ENCODE peak calls at places on chromosomes 6 and 20, in nine cellular contexts. W is CD4-positive, alpha-beta memory T cell; B is hepatocyte; C is T-cell; F is activated T-cell treated with anti-CD3 and anti-CD28 coated beads, Interleukin-2, amount 50 U/mL, for 72 hours; G is activated naive CD8-positive, alpha-beta T cell treated with anti-CD3 and anti-CD28 coated beads, Interleukin-2, amount 50 U/mL, for 24 hours; D is heart left ventricle; V is iPS DF 6.9; X is activated T-helper 1 cell treated with anti-CD3 and anti-CD28 coated beads, Interleukin-12 subunit alpha, Interleukin-12 subunit beta, Interleukin-2, Interleukin-4 antibody, amounts not matched to agents 30 ng/mL and 10 ng/mL and 1 ng/mL, durations not matched to agents 14 hours and 24 hours and 36 hours. L is an unnamed sample.

GRCh38 chr6:123804771-123805540 is 1.3 kb downstream of the NKAIN2 start:
- DNase-seq in W (no peak), B (no peak), C (no peak), F (no peak), G (no peak), D (no peak), V (no peak), X (no peak), L (no peak)

GRCh38 chr6:96795481-96795880 is 41.8 kb downstream of the GPR63 start:
- DNase-seq in W (no peak), B (no peak), C (no peak), F (no peak), G (no peak), D (no peak), V (no peak), X (no peak), L (no peak)

GRCh38 chr6:164419099-164419498 is 890.3 kb downstream of the C6orf118 start:
- DNase-seq in W (no peak), B (no peak), C (no peak), F (no peak), G (no peak), D (no peak), V (no peak), X (no peak), L (no peak)

GRCh38 chr20:47175501-47175900 is 181.0 kb downstream of the ZMYND8 start:
- DNase-seq in W (no peak), B (no peak), C (no peak), F (no peak), G (no peak), D (peak), V (no peak), X (no peak), L (no peak)

GRCh38 chr20:44761423-44761822 is 15.8 kb downstream of the KCNK15 start:
- DNase-seq in W (no peak), B (no peak), C (no peak), F (no peak), G (no peak), D (no peak), V (no peak), X (no peak), L (no peak)

GRCh38 chr6:80094017-80094416 is 12.5 kb upstream of the BCKDHB start:
- DNase-seq in W (peak), B (peak), C (no peak), F (no peak), G (no peak), D (no peak), V (no peak), X (no peak), L (no peak)

GRCh38 chr6:6386010-6386409 is 65.5 kb upstream of the F13A1 start:
- DNase-seq in W (no peak), B (no peak), C (no peak), F (no peak), G (no peak), D (no peak), V (no peak), X (no peak), L (no peak)

GRCh38 chr20:48659888-48660287 is 167.9 kb downstream of the PREX1 start:
- DNase-seq in W (no peak), B (no peak), C (no peak), F (no peak), G (no peak), D (no peak), V (no peak), X (no peak), L (no peak)

GRCh38 chr6:119226089-119226488 is 123.5 kb downstream of the MAN1A1 start:
- DNase-seq in W (no peak), B (no peak), C (no peak), F (no peak), G (no peak), D (no peak), V (no peak), X (no peak), L (no peak)

GRCh38 chr6:168988801-168989200 is 264.8 kb downstream of the THBS2 start:
- DNase-seq in W (no peak), B (peak), C (no peak), F (no peak), G (no peak), D (no peak), V (no peak), X (no peak), L (no peak)

GRCh38 chr6:37576336-37576737 is 76.6 kb upstream of the CCDC167 start:
- DNase-seq in W (no peak), B (no peak), C (no peak), F (no peak), G (no peak), D (no peak), V (no peak), X (no peak), L (no peak)

GRCh38 chr20:63974402-63975200 is 4.8 kb downstream of the SAMD10 start:
- DNase-seq in W (no peak), B (peak), C (no peak), F (no peak), G (no peak), D (peak), V (no peak), X (no peak), L (no peak)

GRCh38 chr20:41467690-41468089 is 101.1 kb upstream of the EMILIN3 start:
- DNase-seq in W (no peak), B (no peak), C (no peak), F (no peak), G (no peak), D (no peak), V (no peak), X (no peak), L (no peak)

GRCh38 chr20:51487525-51488279 is 54.8 kb downstream of the NFATC2 start:
- DNase-seq in W (no peak), B (peak), C (no peak), F (no peak), G (no peak), D (no peak), V (no peak), X (no peak), L (no peak)

GRCh38 chr6:147322299-147323162 is 118.3 kb downstream of the STXBP5 start:
- DNase-seq in W (peak), B (no peak), C (peak), F (peak), G (peak), D (no peak), V (no peak), X (peak), L (no peak)

GRCh38 chr6:166654573-166654972 is 27.5 kb upstream of the RPS6KA2 start:
- DNase-seq in W (no peak), B (no peak), C (no peak), F (no peak), G (no peak), D (no peak), V (no peak), X (no peak), L (no peak)

GRCh38 chr20:431012-431904 is 23.2 kb downstream of the RBCK1 start:
- DNase-seq in W (peak), B (peak), C (no peak), F (no peak), G (peak), D (peak), V (no peak), X (no peak), L (no peak)

GRCh38 chr6:45507156-45507555 is 129.4 kb upstream of the SUPT3H start:
- DNase-seq in W (no peak), B (no peak), C (no peak), F (no peak), G (no peak), D (no peak), V (no peak), X (no peak), L (no peak)

GRCh38 chr20:49276895-49277785 is 717 bp downstream of the ZNFX1 start:
- DNase-seq in W (no peak), B (peak), C (no peak), F (peak), G (peak), D (peak), V (no peak), X (peak), L (peak)

GRCh38 chr20:57695012-57695411 is 14.8 kb downstream of the PMEPA1 start:
- DNase-seq in W (no peak), B (no peak), C (no peak), F (no peak), G (no peak), D (no peak), V (no peak), X (no peak), L (no peak)

GRCh38 chr6:93794161-93794560 is 374.8 kb upstream of the EPHA7 start:
- DNase-seq in W (no peak), B (no peak), C (no peak), F (no peak), G (no peak), D (no peak), V (no peak), X (no peak), L (no peak)

GRCh38 chr6:149933036-149933435 is 8.8 kb upstream of the ULBP2 start:
- DNase-seq in W (no peak), B (no peak), C (no peak), F (no peak), G (no peak), D (no peak), V (no peak), X (no peak), L (no peak)

GRCh38 chr6:44050872-44051421 is 76.3 kb downstream of the MRPL14 start:
- DNase-seq in W (no peak), B (no peak), C (no peak), F (no peak), G (no peak), D (peak), V (no peak), X (no peak), L (no peak)

GRCh38 chr6:142845624-142846458 is 99.1 kb downstream of the HIVEP2 start:
- DNase-seq in W (peak), B (peak), C (peak), F (peak), G (no peak), D (peak), V (no peak), X (peak), L (peak)

GRCh38 chr6:15338462-15338861 is 92.6 kb downstream of the JARID2 start:
- DNase-seq in W (no peak), B (no peak), C (no peak), F (no peak), G (no peak), D (no peak), V (no peak), X (no peak), L (no peak)

GRCh38 chr20:60057866-60058807 is 99.9 kb downstream of the CDH26 start:
- DNase-seq in W (peak), B (peak), C (peak), F (peak), G (peak), D (peak), V (no peak), X (no peak), L (no peak)

GRCh38 chr20:23889775-23890187 is 10.2 kb upstream of the CST5 start:
- DNase-seq in W (peak), B (peak), C (peak), F (peak), G (peak), D (no peak), V (peak), X (peak), L (peak)

GRCh38 chr6:13526718-13527668 is 39.6 kb upstream of the GFOD1 start:
- DNase-seq in W (peak), B (no peak), C (peak), F (peak), G (peak), D (peak), V (no peak), X (no peak), L (no peak)

GRCh38 chr20:15316556-15316955 is 979.1 kb upstream of the FLRT3 start:
- DNase-seq in W (no peak), B (no peak), C (no peak), F (no peak), G (no peak), D (no peak), V (no peak), X (no peak), L (no peak)

GRCh38 chr20:51837876-51838420 is 35.6 kb upstream of the SALL4 start:
- DNase-seq in W (no peak), B (no peak), C (no peak), F (no peak), G (no peak), D (no peak), V (no peak), X (no peak), L (no peak)

GRCh38 chr6:122392564-122393338 is 6.7 kb upstream of the HSF2 start:
- DNase-seq in W (no peak), B (no peak), C (no peak), F (no peak), G (no peak), D (no peak), V (no peak), X (no peak), L (no peak)

GRCh38 chr6:29552512-29553051 is 7.0 kb downstream of the UBD start:
- DNase-seq in W (peak), B (peak), C (no peak), F (peak), G (no peak), D (no peak), V (no peak), X (no peak), L (no peak)

L was measured in effector CD4-positive, alpha-beta T cell.